ENCODE peak calls at places on chromosomes 13 and 19, in five cellular contexts. I is ACHN; T is activated naive CD4-positive, alpha-beta T cell; X is hippocampal formation; C is hypothalamus. Z is an unnamed sample.

GRCh38 chr19:3699741-3700241 is 477 bp downstream of the PIP5K1C start:
- DNase-seq in I (no peak), T (no peak), X (no peak), C (no peak), Z (no peak)

GRCh38 chr13:41127746-41128145 is 4.9 kb downstream of the KBTBD6 start:
- DNase-seq in I (no peak), T (no peak), X (no peak), C (no peak), Z (no peak)

GRCh38 chr13:37187110-37187509 is 81.6 kb upstream of the CSNK1A1L start:
- DNase-seq in I (no peak), T (no peak), X (no peak), C (no peak), Z (no peak)

GRCh38 chr13:39554371-39554770 is 48.6 kb downstream of the LHFPL6 start:
- DNase-seq in I (no peak), T (no peak), X (no peak), C (no peak), Z (no peak)

GRCh38 chr13:95204231-95204765 is 97.0 kb downstream of the ABCC4 start:
- DNase-seq in I (no peak), T (no peak), X (no peak), C (no peak), Z (peak)

GRCh38 chr19:45693168-45693788 is 812 bp downstream of the QPCTL start:
- DNase-seq in I (peak), T (peak), X (no peak), C (peak), Z (peak)

GRCh38 chr13:112486386-112487126 is 101.4 kb downstream of the TUBGCP3 start:
- DNase-seq in I (no peak), T (no peak), X (no peak), C (no peak), Z (no peak)

GRCh38 chr19:10517760-10518443 is 655 bp upstream of the S1PR5 start:
- DNase-seq in I (peak), T (no peak), X (no peak), C (peak), Z (peak)

GRCh38 chr19:6551607-6552450 is 21.0 kb downstream of the TNFSF9 start:
- DNase-seq in I (no peak), T (no peak), X (no peak), C (no peak), Z (no peak)

GRCh38 chr19:30419581-30420180 is 47.5 kb downstream of the ZNF536 start:
- DNase-seq in I (no peak), T (no peak), X (no peak), C (peak), Z (peak)

GRCh38 chr13:73467103-73467502 is 408.3 kb downstream of the KLF5 start:
- DNase-seq in I (no peak), T (no peak), X (no peak), C (no peak), Z (no peak)

GRCh38 chr19:3710265-3710812 is 2.2 kb downstream of the TJP3 start:
- DNase-seq in I (no peak), T (no peak), X (no peak), C (peak), Z (no peak)

GRCh38 chr13:33184530-33184929 is 101.0 kb downstream of the STARD13 start:
- DNase-seq in I (no peak), T (no peak), X (no peak), C (no peak), Z (no peak)

GRCh38 chr13:98144501-98145350 is 1.8 kb downstream of the FARP1 start:
- DNase-seq in I (peak), T (no peak), X (peak), C (peak), Z (peak)

GRCh38 chr13:106143930-106144709 is 391.3 kb downstream of the EFNB2 start:
- DNase-seq in I (no peak), T (no peak), X (no peak), C (no peak), Z (no peak)

GRCh38 chr13:65921933-65922332 is 1308.2 kb downstream of the PCDH9 start:
- DNase-seq in I (no peak), T (no peak), X (no peak), C (no peak), Z (no peak)

GRCh38 chr19:8363803-8364771 is at the start of gene ANGPTL4:
- DNase-seq in I (peak), T (no peak), X (peak), C (peak), Z (peak)

GRCh38 chr13:27662738-27663470 is 41.2 kb downstream of the POLR1D start:
- DNase-seq in I (no peak), T (no peak), X (no peak), C (no peak), Z (no peak)

GRCh38 chr13:39835253-39835652 is 179.8 kb downstream of the COG6 start:
- DNase-seq in I (no peak), T (no peak), X (no peak), C (no peak), Z (peak)

GRCh38 chr19:6322284-6322683 is 11.1 kb downstream of the ACER1 start:
- DNase-seq in I (no peak), T (no peak), X (no peak), C (no peak), Z (no peak)

GRCh38 chr13:30679483-30680330 is 55.6 kb upstream of the ALOX5AP start:
- DNase-seq in I (peak), T (no peak), X (peak), C (peak), Z (peak)

GRCh38 chr19:45876161-45876410 is 9.9 kb downstream of the IRF2BP1 start:
- DNase-seq in I (no peak), T (no peak), X (no peak), C (no peak), Z (no peak)

GRCh38 chr19:991174-991931 is 7.2 kb downstream of the WDR18 start:
- DNase-seq in I (no peak), T (peak), X (no peak), C (no peak), Z (no peak)

GRCh38 chr19:10499550-10500246 is 3.5 kb downstream of the KEAP1 start:
- DNase-seq in I (no peak), T (no peak), X (no peak), C (no peak), Z (no peak)

GRCh38 chr19:34808566-34808965 is 35.6 kb upstream of the ZNF599 start:
- DNase-seq in I (no peak), T (no peak), X (no peak), C (no peak), Z (no peak)

GRCh38 chr19:3178377-3178972 is at the start of gene S1PR4:
- DNase-seq in I (no peak), T (no peak), X (no peak), C (no peak), Z (no peak)

GRCh38 chr13:21218351-21219043 is 42.0 kb downstream of the MRPL57 start:
- DNase-seq in I (no peak), T (no peak), X (no peak), C (no peak), Z (no peak)

GRCh38 chr13:33349996-33350826 is 64.7 kb upstream of the STARD13 start:
- DNase-seq in I (peak), T (no peak), X (no peak), C (peak), Z (peak)

GRCh38 chr19:40743926-40744325 is 6.4 kb downstream of the ACTMAP start:
- DNase-seq in I (no peak), T (no peak), X (no peak), C (no peak), Z (no peak)

GRCh38 chr13:113378825-113379224 is 14.9 kb upstream of the GRTP1 start:
- DNase-seq in I (no peak), T (no peak), X (no peak), C (no peak), Z (no peak)

GRCh38 chr13:64158910-64159309 is 2743.3 kb upstream of the PCDH20 start:
- DNase-seq in I (no peak), T (no peak), X (no peak), C (no peak), Z (no peak)

GRCh38 chr13:50141660-50142010 is 126.4 kb downstream of the KCNRG start:
- DNase-seq in I (no peak), T (no peak), X (no peak), C (no peak), Z (no peak)

GRCh38 chr13:76937416-76937815 is 10.9 kb upstream of the ACOD1 start:
- DNase-seq in I (peak), T (no peak), X (no peak), C (no peak), Z (no peak)

GRCh38 chr19:37014456-37014855 is 63.8 kb upstream of the ZNF420 start:
- DNase-seq in I (no peak), T (no peak), X (no peak), C (no peak), Z (no peak)

GRCh38 chr13:48908381-48909087 is 67.2 kb upstream of the FNDC3A start:
- DNase-seq in I (no peak), T (no peak), X (no peak), C (no peak), Z (no peak)

GRCh38 chr19:51091126-51091525 is 8.4 kb upstream of the KLK14 start:
- DNase-seq in I (no peak), T (no peak), X (no peak), C (no peak), Z (no peak)

Z was measured in midbrain.